ENCODE peak calls at places on chromosomes 3 and 15, in nine cellular contexts. One of them, this sample, is unnamed.

GRCh38 chr3:100289339-100289738 is 28.5 kb downstream of the TBC1D23 start:
- DNase-seq in upper lobe of right lung: no peak
- DNase-seq in psoas muscle: no peak
- DNase-seq in sigmoid colon: no peak
- DNase-seq in tibial nerve: no peak
- DNase-seq in mammary epithelial cell: no peak
- DNase-seq in osteoblast: no peak
- DNase-seq in breast epithelium: no peak
- DNase-seq in pancreas: no peak
- DNase-seq in this sample: no peak

GRCh38 chr15:64772964-64773363 is 2.4 kb downstream of the RBPMS2 start:
- DNase-seq in pancreas: no peak
- DNase-seq in osteoblast: peak; percentile 66
- DNase-seq in sigmoid colon: no peak
- DNase-seq in mammary epithelial cell: no peak
- DNase-seq in psoas muscle: no peak
- DNase-seq in upper lobe of right lung: no peak
- DNase-seq in tibial nerve: no peak
- DNase-seq in breast epithelium: no peak
- DNase-seq in this sample: no peak

GRCh38 chr3:134333522-134334181 is 40.6 kb downstream of the AMOTL2 start:
- DNase-seq in breast epithelium: peak; percentile 28
- DNase-seq in upper lobe of right lung: no peak
- DNase-seq in sigmoid colon: peak; percentile 70
- DNase-seq in pancreas: no peak
- DNase-seq in mammary epithelial cell: no peak
- DNase-seq in psoas muscle: no peak
- DNase-seq in osteoblast: peak; percentile 87
- DNase-seq in tibial nerve: no peak
- DNase-seq in this sample: peak; percentile 34

GRCh38 chr3:164608554-164609276 is 469.6 kb downstream of the SI start:
- DNase-seq in pancreas: no peak
- DNase-seq in psoas muscle: no peak
- DNase-seq in upper lobe of right lung: no peak
- DNase-seq in breast epithelium: no peak
- DNase-seq in sigmoid colon: no peak
- DNase-seq in osteoblast: no peak
- DNase-seq in mammary epithelial cell: no peak
- DNase-seq in tibial nerve: no peak
- DNase-seq in this sample: no peak

GRCh38 chr3:47406762-47407149 is 25.9 kb downstream of the PTPN23 start:
- DNase-seq in breast epithelium: no peak
- DNase-seq in sigmoid colon: peak; percentile 65
- DNase-seq in pancreas: peak; percentile 60
- DNase-seq in tibial nerve: no peak
- DNase-seq in mammary epithelial cell: no peak
- DNase-seq in psoas muscle: no peak
- DNase-seq in upper lobe of right lung: no peak
- DNase-seq in osteoblast: no peak
- DNase-seq in this sample: no peak

GRCh38 chr3:77539677-77540076 is 499.8 kb downstream of the ROBO2 start:
- DNase-seq in upper lobe of right lung: no peak
- DNase-seq in mammary epithelial cell: no peak
- DNase-seq in psoas muscle: no peak
- DNase-seq in osteoblast: peak; percentile 4
- DNase-seq in breast epithelium: no peak
- DNase-seq in sigmoid colon: no peak
- DNase-seq in tibial nerve: no peak
- DNase-seq in pancreas: no peak
- DNase-seq in this sample: no peak

GRCh38 chr3:179324270-179324754 is 1.5 kb downstream of the ZNF639 start:
- DNase-seq in sigmoid colon: no peak
- DNase-seq in mammary epithelial cell: peak; percentile 42
- DNase-seq in osteoblast: peak; percentile 92
- DNase-seq in psoas muscle: no peak
- DNase-seq in upper lobe of right lung: no peak
- DNase-seq in pancreas: no peak
- DNase-seq in tibial nerve: no peak
- DNase-seq in breast epithelium: no peak
- DNase-seq in this sample: no peak

GRCh38 chr15:52255008-52255407 is 40.6 kb downstream of the MYO5C start:
- DNase-seq in mammary epithelial cell: peak; percentile 55
- DNase-seq in tibial nerve: no peak
- DNase-seq in upper lobe of right lung: no peak
- DNase-seq in pancreas: no peak
- DNase-seq in breast epithelium: no peak
- DNase-seq in osteoblast: no peak
- DNase-seq in sigmoid colon: no peak
- DNase-seq in psoas muscle: no peak
- DNase-seq in this sample: no peak

GRCh38 chr3:117903226-117903625 is 1131.4 kb downstream of the IGSF11 start:
- DNase-seq in psoas muscle: no peak
- DNase-seq in sigmoid colon: no peak
- DNase-seq in pancreas: no peak
- DNase-seq in breast epithelium: no peak
- DNase-seq in tibial nerve: no peak
- DNase-seq in osteoblast: peak; percentile 72
- DNase-seq in upper lobe of right lung: no peak
- DNase-seq in mammary epithelial cell: no peak
- DNase-seq in this sample: no peak

GRCh38 chr15:43499635-43500034 is 6.7 kb upstream of the TP53BP1 start:
- DNase-seq in osteoblast: no peak
- DNase-seq in breast epithelium: no peak
- DNase-seq in tibial nerve: no peak
- DNase-seq in pancreas: no peak
- DNase-seq in psoas muscle: no peak
- DNase-seq in mammary epithelial cell: no peak
- DNase-seq in sigmoid colon: no peak
- DNase-seq in upper lobe of right lung: no peak
- DNase-seq in this sample: no peak

GRCh38 chr15:52466134-52466701 is 62.5 kb downstream of the MYO5A start:
- DNase-seq in sigmoid colon: peak; percentile 68
- DNase-seq in breast epithelium: no peak
- DNase-seq in osteoblast: no peak
- DNase-seq in mammary epithelial cell: no peak
- DNase-seq in psoas muscle: peak; percentile 37
- DNase-seq in pancreas: no peak
- DNase-seq in tibial nerve: peak; percentile 32
- DNase-seq in upper lobe of right lung: peak; percentile 67
- DNase-seq in this sample: no peak

GRCh38 chr3:114700637-114701234 is 406.9 kb downstream of the TIGIT start:
- DNase-seq in breast epithelium: no peak
- DNase-seq in tibial nerve: no peak
- DNase-seq in osteoblast: no peak
- DNase-seq in upper lobe of right lung: no peak
- DNase-seq in sigmoid colon: no peak
- DNase-seq in mammary epithelial cell: no peak
- DNase-seq in pancreas: no peak
- DNase-seq in psoas muscle: no peak
- DNase-seq in this sample: no peak
- H3K4me1 ChIP-seq in breast epithelium: no peaks in the 10 kb centered on the region
- H3K4me1 ChIP-seq in tibial nerve: no peaks in the 10 kb centered on the region
- H3K4me1 ChIP-seq in osteoblast: no peaks in the 10 kb centered on the region
- H3K4me1 ChIP-seq in upper lobe of right lung: peaks cover 16% of the 10 kb centered on the region
- H3K4me1 ChIP-seq in sigmoid colon: no peaks in the 10 kb centered on the region
- H3K4me1 ChIP-seq in mammary epithelial cell: no peaks in the 10 kb centered on the region
- H3K4me1 ChIP-seq in pancreas: peaks cover 9% of the 10 kb centered on the region
- H3K4me1 ChIP-seq in psoas muscle: peaks cover 41% of the 10 kb centered on the region
- H3K4me1 ChIP-seq in this sample: peaks cover 5% of the 10 kb centered on the region

GRCh38 chr3:25652921-25653320 is 11.8 kb downstream of the TOP2B start:
- DNase-seq in tibial nerve: no peak
- DNase-seq in upper lobe of right lung: no peak
- DNase-seq in breast epithelium: no peak
- DNase-seq in sigmoid colon: no peak
- DNase-seq in pancreas: no peak
- DNase-seq in mammary epithelial cell: no peak
- DNase-seq in psoas muscle: no peak
- DNase-seq in osteoblast: no peak
- DNase-seq in this sample: no peak

GRCh38 chr3:25653322-25653721 is 11.4 kb downstream of the TOP2B start:
- DNase-seq in sigmoid colon: no peak
- DNase-seq in upper lobe of right lung: no peak
- DNase-seq in tibial nerve: no peak
- DNase-seq in osteoblast: no peak
- DNase-seq in pancreas: no peak
- DNase-seq in psoas muscle: no peak
- DNase-seq in breast epithelium: no peak
- DNase-seq in mammary epithelial cell: no peak
- DNase-seq in this sample: no peak

GRCh38 chr3:25654576-25654975 is 10.1 kb downstream of the TOP2B start:
- DNase-seq in upper lobe of right lung: no peak
- DNase-seq in sigmoid colon: no peak
- DNase-seq in psoas muscle: no peak
- DNase-seq in osteoblast: no peak
- DNase-seq in mammary epithelial cell: no peak
- DNase-seq in tibial nerve: no peak
- DNase-seq in pancreas: no peak
- DNase-seq in breast epithelium: no peak
- DNase-seq in this sample: no peak

GRCh38 chr3:25655659-25656058 is 9.0 kb downstream of the TOP2B start:
- DNase-seq in pancreas: no peak
- DNase-seq in breast epithelium: no peak
- DNase-seq in osteoblast: no peak
- DNase-seq in upper lobe of right lung: no peak
- DNase-seq in sigmoid colon: no peak
- DNase-seq in mammary epithelial cell: no peak
- DNase-seq in psoas muscle: no peak
- DNase-seq in tibial nerve: no peak
- DNase-seq in this sample: no peak

GRCh38 chr3:25657293-25657692 is 7.4 kb downstream of the TOP2B start:
- DNase-seq in osteoblast: no peak
- DNase-seq in sigmoid colon: no peak
- DNase-seq in psoas muscle: no peak
- DNase-seq in pancreas: no peak
- DNase-seq in breast epithelium: no peak
- DNase-seq in mammary epithelial cell: no peak
- DNase-seq in upper lobe of right lung: no peak
- DNase-seq in tibial nerve: no peak
- DNase-seq in this sample: no peak
- H3K4me3 ChIP-seq in osteoblast: no peak overlapping the region
- H3K4me3 ChIP-seq in sigmoid colon: no peak overlapping the region
- H3K4me3 ChIP-seq in psoas muscle: no peak overlapping the region
- H3K4me3 ChIP-seq in pancreas: no peak overlapping the region
- H3K4me3 ChIP-seq in breast epithelium: no peak overlapping the region
- H3K4me3 ChIP-seq in mammary epithelial cell: no peak overlapping the region
- H3K4me3 ChIP-seq in upper lobe of right lung: no peak overlapping the region
- H3K4me3 ChIP-seq in tibial nerve: no peak overlapping the region
- H3K4me3 ChIP-seq in this sample: no peak overlapping the region

GRCh38 chr3:195149292-195149691 is 121.7 kb downstream of the XXYLT1 start:
- DNase-seq in sigmoid colon: no peak
- DNase-seq in upper lobe of right lung: no peak
- DNase-seq in psoas muscle: no peak
- DNase-seq in pancreas: no peak
- DNase-seq in breast epithelium: no peak
- DNase-seq in tibial nerve: no peak
- DNase-seq in osteoblast: no peak
- DNase-seq in mammary epithelial cell: no peak
- DNase-seq in this sample: no peak
- H3K4me1 ChIP-seq in sigmoid colon: peaks cover 57% of the 10 kb centered on the region
- H3K4me1 ChIP-seq in upper lobe of right lung: peaks cover 65% of the 10 kb centered on the region
- H3K4me1 ChIP-seq in psoas muscle: peaks cover 12% of the 10 kb centered on the region
- H3K4me1 ChIP-seq in pancreas: peaks cover 3% of the 10 kb centered on the region
- H3K4me1 ChIP-seq in breast epithelium: peaks cover 1% of the 10 kb centered on the region
- H3K4me1 ChIP-seq in tibial nerve: no peaks in the 10 kb centered on the region
- H3K4me1 ChIP-seq in osteoblast: peaks cover 46% of the 10 kb centered on the region
- H3K4me1 ChIP-seq in mammary epithelial cell: no peaks in the 10 kb centered on the region
- H3K4me1 ChIP-seq in this sample: peaks cover 5% of the 10 kb centered on the region

DNA sequence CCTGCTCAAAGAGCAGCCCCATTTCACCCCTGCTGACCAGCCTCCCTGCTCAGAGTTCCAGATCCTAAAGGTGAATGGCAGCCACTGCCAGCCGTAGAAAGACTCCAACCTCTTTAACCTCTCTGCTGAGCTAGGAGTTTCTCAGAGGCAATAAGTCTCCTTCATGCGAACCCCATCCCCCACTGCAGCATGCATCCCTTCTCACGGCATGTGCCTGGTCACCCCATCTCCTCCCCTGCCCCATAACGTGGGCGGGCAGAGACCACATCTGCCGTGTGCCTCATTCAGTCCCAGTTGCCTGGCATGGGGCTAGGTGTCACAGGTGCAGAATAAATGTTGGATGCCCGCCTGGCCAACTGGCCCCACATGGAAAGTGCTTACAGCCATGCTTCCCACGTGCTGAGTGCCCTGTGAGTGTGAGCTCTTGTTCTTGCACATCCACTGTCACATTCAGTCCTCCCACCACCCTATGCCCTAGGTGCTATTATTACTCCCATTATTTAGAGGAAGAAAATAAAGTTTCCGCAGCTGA is 43.5 kb upstream of the NTRK3 start:
- DNase-seq in psoas muscle: no peak
- DNase-seq in upper lobe of right lung: no peak
- DNase-seq in mammary epithelial cell: no peak
- DNase-seq in pancreas: no peak
- DNase-seq in breast epithelium: no peak
- DNase-seq in sigmoid colon: no peak
- DNase-seq in tibial nerve: no peak
- DNase-seq in osteoblast: no peak
- DNase-seq in this sample: no peak
- H3K4me3 ChIP-seq in psoas muscle: no peak overlapping the region
- H3K4me3 ChIP-seq in upper lobe of right lung: no peak overlapping the region
- H3K4me3 ChIP-seq in mammary epithelial cell: no peak overlapping the region
- H3K4me3 ChIP-seq in pancreas: no peak overlapping the region
- H3K4me3 ChIP-seq in breast epithelium: no peak overlapping the region
- H3K4me3 ChIP-seq in sigmoid colon: no peak overlapping the region
- H3K4me3 ChIP-seq in tibial nerve: no peak overlapping the region
- H3K4me3 ChIP-seq in osteoblast: no peak overlapping the region
- H3K4me3 ChIP-seq in this sample: no peak overlapping the region

GRCh38 chr15:40763801-40764765 is at the start of gene GCHFR:
- DNase-seq in tibial nerve: peak; percentile 51
- DNase-seq in mammary epithelial cell: peak; percentile 36
- DNase-seq in upper lobe of right lung: peak; percentile 94
- DNase-seq in pancreas: peak; percentile 94
- DNase-seq in sigmoid colon: peak; percentile 89
- DNase-seq in osteoblast: peak; percentile 96
- DNase-seq in breast epithelium: peak; percentile 79
- DNase-seq in psoas muscle: peak; percentile 81
- DNase-seq in this sample: no peak

GRCh38 chr15:40766194-40766830 is 2.4 kb downstream of the GCHFR start:
- DNase-seq in pancreas: no peak
- DNase-seq in tibial nerve: no peak
- DNase-seq in psoas muscle: no peak
- DNase-seq in osteoblast: peak; percentile 90
- DNase-seq in breast epithelium: no peak
- DNase-seq in sigmoid colon: no peak
- DNase-seq in upper lobe of right lung: no peak
- DNase-seq in mammary epithelial cell: no peak
- DNase-seq in this sample: no peak

GRCh38 chr15:40762919-40763800 is 708 bp upstream of the GCHFR start:
- DNase-seq in tibial nerve: peak; percentile 48
- DNase-seq in pancreas: peak; percentile 96
- DNase-seq in upper lobe of right lung: peak; percentile 90
- DNase-seq in sigmoid colon: peak; percentile 89
- DNase-seq in osteoblast: peak; percentile 85
- DNase-seq in mammary epithelial cell: peak; percentile 50
- DNase-seq in psoas muscle: peak; percentile 72
- DNase-seq in breast epithelium: peak; percentile 82
- DNase-seq in this sample: no peak

GRCh38 chr15:40766906-40767837 is 2.6 kb upstream of the C15orf62 start:
- DNase-seq in breast epithelium: no peak
- DNase-seq in osteoblast: peak; percentile 94
- DNase-seq in psoas muscle: no peak
- DNase-seq in upper lobe of right lung: no peak
- DNase-seq in tibial nerve: no peak
- DNase-seq in sigmoid colon: no peak
- DNase-seq in pancreas: no peak
- DNase-seq in mammary epithelial cell: no peak
- DNase-seq in this sample: no peak

GRCh38 chr15:40764766-40765136 is 883 bp downstream of the GCHFR start:
- DNase-seq in mammary epithelial cell: no peak
- DNase-seq in psoas muscle: no peak
- DNase-seq in pancreas: no peak
- DNase-seq in osteoblast: peak; percentile 77
- DNase-seq in upper lobe of right lung: no peak
- DNase-seq in breast epithelium: no peak
- DNase-seq in sigmoid colon: no peak
- DNase-seq in tibial nerve: no peak
- DNase-seq in this sample: no peak
- H3K4me1 ChIP-seq in mammary epithelial cell: peaks cover 46% of the 10 kb centered on the region
- H3K4me1 ChIP-seq in psoas muscle: peaks cover 16% of the 10 kb centered on the region
- H3K4me1 ChIP-seq in pancreas: peaks cover 13% of the 10 kb centered on the region
- H3K4me1 ChIP-seq in osteoblast: peaks cover 43% of the 10 kb centered on the region
- H3K4me1 ChIP-seq in upper lobe of right lung: peaks cover 47% of the 10 kb centered on the region
- H3K4me1 ChIP-seq in breast epithelium: peaks cover 20% of the 10 kb centered on the region
- H3K4me1 ChIP-seq in sigmoid colon: peaks cover 38% of the 10 kb centered on the region
- H3K4me1 ChIP-seq in tibial nerve: no peaks in the 10 kb centered on the region
- H3K4me1 ChIP-seq in this sample: peaks cover 39% of the 10 kb centered on the region

This sample was measured in PC-9.